ENCODE peak calls at places on chromosomes 2 and 18, in ten cellular contexts. One of them, this sample, is unnamed.

GRCh38 chr2:25378731-25379490 is 37.2 kb upstream of the DNMT3A start:
- DNase-seq in fibroblast of the aortic adventitia: no peak
- DNase-seq in HFFc6: peak
- DNase-seq in H9: peak
- DNase-seq in OCI-LY7: no peak
- DNase-seq in progenitor cell of endocrine pancreas: no peak
- DNase-seq in AG09309: no peak
- DNase-seq in WTC11: peak
- DNase-seq in PC-9: no peak
- DNase-seq in brain microvascular endothelial cell: no peak
- DNase-seq in this sample: no peak

GRCh38 chr2:66080136-66080535 is 354.8 kb upstream of the MEIS1 start:
- DNase-seq in fibroblast of the aortic adventitia: no peak
- DNase-seq in HFFc6: no peak
- DNase-seq in H9: no peak
- DNase-seq in OCI-LY7: no peak
- DNase-seq in progenitor cell of endocrine pancreas: no peak
- DNase-seq in AG09309: no peak
- DNase-seq in WTC11: no peak
- DNase-seq in PC-9: no peak
- DNase-seq in brain microvascular endothelial cell: no peak
- DNase-seq in this sample: no peak

GRCh38 chr2:111142101-111142500 is 21.4 kb downstream of the BCL2L11 start:
- DNase-seq in fibroblast of the aortic adventitia: no peak
- DNase-seq in HFFc6: no peak
- DNase-seq in H9: no peak
- DNase-seq in OCI-LY7: no peak
- DNase-seq in progenitor cell of endocrine pancreas: no peak
- DNase-seq in AG09309: no peak
- DNase-seq in WTC11: no peak
- DNase-seq in PC-9: peak
- DNase-seq in brain microvascular endothelial cell: no peak
- DNase-seq in this sample: no peak

GRCh38 chr2:137910641-137911040 is 53.6 kb upstream of the HNMT start:
- DNase-seq in fibroblast of the aortic adventitia: peak
- DNase-seq in HFFc6: peak
- DNase-seq in H9: no peak
- DNase-seq in OCI-LY7: peak
- DNase-seq in progenitor cell of endocrine pancreas: no peak
- DNase-seq in AG09309: no peak
- DNase-seq in WTC11: no peak
- DNase-seq in PC-9: no peak
- DNase-seq in brain microvascular endothelial cell: no peak
- DNase-seq in this sample: no peak

GRCh38 chr2:217338306-217338916 is 478.5 kb upstream of the TNP1 start:
- DNase-seq in fibroblast of the aortic adventitia: peak
- DNase-seq in HFFc6: peak
- DNase-seq in H9: no peak
- DNase-seq in OCI-LY7: no peak
- DNase-seq in progenitor cell of endocrine pancreas: no peak
- DNase-seq in AG09309: peak
- DNase-seq in WTC11: no peak
- DNase-seq in PC-9: peak
- DNase-seq in brain microvascular endothelial cell: no peak
- DNase-seq in this sample: no peak

GRCh38 chr2:197852127-197852526 is 47.7 kb downstream of the PLCL1 start:
- DNase-seq in fibroblast of the aortic adventitia: no peak
- DNase-seq in HFFc6: no peak
- DNase-seq in H9: no peak
- DNase-seq in OCI-LY7: no peak
- DNase-seq in progenitor cell of endocrine pancreas: no peak
- DNase-seq in AG09309: no peak
- DNase-seq in WTC11: no peak
- DNase-seq in PC-9: no peak
- DNase-seq in brain microvascular endothelial cell: no peak
- DNase-seq in this sample: no peak

GRCh38 chr2:223735659-223736244 is 101.6 kb downstream of the AP1S3 start:
- DNase-seq in fibroblast of the aortic adventitia: peak
- DNase-seq in HFFc6: peak
- DNase-seq in H9: no peak
- DNase-seq in OCI-LY7: no peak
- DNase-seq in progenitor cell of endocrine pancreas: no peak
- DNase-seq in AG09309: peak
- DNase-seq in WTC11: no peak
- DNase-seq in PC-9: peak
- DNase-seq in brain microvascular endothelial cell: peak
- DNase-seq in this sample: no peak

GRCh38 chr18:35042389-35043066 is 1.3 kb downstream of the MAPRE2 start:
- DNase-seq in fibroblast of the aortic adventitia: peak
- DNase-seq in HFFc6: no peak
- DNase-seq in H9: no peak
- DNase-seq in OCI-LY7: peak
- DNase-seq in progenitor cell of endocrine pancreas: no peak
- DNase-seq in AG09309: no peak
- DNase-seq in WTC11: no peak
- DNase-seq in PC-9: no peak
- DNase-seq in brain microvascular endothelial cell: no peak
- DNase-seq in this sample: no peak

DNA sequence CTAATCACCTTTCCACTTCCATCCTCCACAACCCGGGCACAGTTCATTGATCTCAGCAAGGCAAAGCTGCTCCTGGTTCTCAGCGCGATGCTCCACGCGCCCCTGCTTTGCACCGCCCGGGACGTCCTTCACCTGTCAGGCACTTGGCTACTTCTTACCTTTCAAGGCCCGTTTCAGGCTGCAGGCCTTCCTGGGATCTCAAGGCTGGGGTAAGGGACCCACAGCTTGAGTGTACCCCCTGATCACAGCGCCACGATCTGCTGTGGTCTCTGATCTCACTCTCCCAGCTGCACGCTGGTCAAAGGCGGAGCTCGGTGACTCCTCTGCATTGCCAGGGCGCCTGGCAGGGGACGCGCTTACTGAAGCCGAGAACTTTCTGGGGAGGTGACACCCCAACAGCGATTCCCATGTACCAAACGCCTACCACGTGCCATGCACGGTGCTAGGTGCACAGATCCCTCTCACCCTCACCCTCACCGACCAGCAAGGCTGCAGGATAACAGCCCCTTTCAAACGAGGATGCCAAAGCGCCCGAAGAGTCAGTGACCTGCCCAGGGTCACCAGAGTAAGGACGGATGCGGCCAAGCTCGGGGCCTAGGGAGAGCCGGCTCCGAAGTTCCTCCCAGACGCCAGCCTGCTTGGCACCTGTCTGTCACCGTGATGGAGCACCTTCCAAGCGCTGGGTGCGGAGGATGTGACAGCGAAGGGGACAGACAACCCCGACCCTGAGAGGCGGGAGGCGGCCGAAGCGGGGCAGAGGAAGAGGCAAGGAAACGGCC is 818 bp downstream of the ITGB1BP1 start:
- DNase-seq in fibroblast of the aortic adventitia: no peak
- DNase-seq in HFFc6: peak
- DNase-seq in H9: peak
- DNase-seq in OCI-LY7: peak
- DNase-seq in progenitor cell of endocrine pancreas: no peak
- DNase-seq in AG09309: no peak
- DNase-seq in WTC11: peak
- DNase-seq in PC-9: peak
- DNase-seq in brain microvascular endothelial cell: no peak
- DNase-seq in this sample: no peak
- TF ChIP-seq CTCF in fibroblast of the aortic adventitia: no peak
- TF ChIP-seq CTCF in HFFc6: no peak
- TF ChIP-seq CTCF in H9: no peak
- TF ChIP-seq CTCF in OCI-LY7: peak
- TF ChIP-seq CTCF in progenitor cell of endocrine pancreas: no peak
- TF ChIP-seq CTCF in AG09309: no peak
- TF ChIP-seq CTCF in WTC11: no peak
- TF ChIP-seq CTCF in PC-9: no peak
- TF ChIP-seq CTCF in brain microvascular endothelial cell: peak
- TF ChIP-seq CTCF in this sample: no peak

GRCh38 chr18:77056399-77057015 is 76.1 kb downstream of the MBP start:
- DNase-seq in fibroblast of the aortic adventitia: peak
- DNase-seq in HFFc6: no peak
- DNase-seq in H9: no peak
- DNase-seq in OCI-LY7: no peak
- DNase-seq in progenitor cell of endocrine pancreas: no peak
- DNase-seq in AG09309: no peak
- DNase-seq in WTC11: no peak
- DNase-seq in PC-9: peak
- DNase-seq in brain microvascular endothelial cell: no peak
- DNase-seq in this sample: no peak

GRCh38 chr18:77053616-77054287 is 78.8 kb downstream of the MBP start:
- DNase-seq in fibroblast of the aortic adventitia: no peak
- DNase-seq in HFFc6: no peak
- DNase-seq in H9: no peak
- DNase-seq in OCI-LY7: no peak
- DNase-seq in progenitor cell of endocrine pancreas: no peak
- DNase-seq in AG09309: no peak
- DNase-seq in WTC11: no peak
- DNase-seq in PC-9: no peak
- DNase-seq in brain microvascular endothelial cell: no peak
- DNase-seq in this sample: no peak

GRCh38 chr18:77055429-77056310 is 76.9 kb downstream of the MBP start:
- DNase-seq in fibroblast of the aortic adventitia: no peak
- DNase-seq in HFFc6: no peak
- DNase-seq in H9: no peak
- DNase-seq in OCI-LY7: peak
- DNase-seq in progenitor cell of endocrine pancreas: no peak
- DNase-seq in AG09309: no peak
- DNase-seq in WTC11: no peak
- DNase-seq in PC-9: no peak
- DNase-seq in brain microvascular endothelial cell: no peak
- DNase-seq in this sample: no peak

GRCh38 chr18:77054288-77054605 is 78.3 kb downstream of the MBP start:
- DNase-seq in fibroblast of the aortic adventitia: no peak
- DNase-seq in HFFc6: no peak
- DNase-seq in H9: no peak
- DNase-seq in OCI-LY7: peak
- DNase-seq in progenitor cell of endocrine pancreas: no peak
- DNase-seq in AG09309: no peak
- DNase-seq in WTC11: no peak
- DNase-seq in PC-9: no peak
- DNase-seq in brain microvascular endothelial cell: no peak
- DNase-seq in this sample: no peak

DNA sequence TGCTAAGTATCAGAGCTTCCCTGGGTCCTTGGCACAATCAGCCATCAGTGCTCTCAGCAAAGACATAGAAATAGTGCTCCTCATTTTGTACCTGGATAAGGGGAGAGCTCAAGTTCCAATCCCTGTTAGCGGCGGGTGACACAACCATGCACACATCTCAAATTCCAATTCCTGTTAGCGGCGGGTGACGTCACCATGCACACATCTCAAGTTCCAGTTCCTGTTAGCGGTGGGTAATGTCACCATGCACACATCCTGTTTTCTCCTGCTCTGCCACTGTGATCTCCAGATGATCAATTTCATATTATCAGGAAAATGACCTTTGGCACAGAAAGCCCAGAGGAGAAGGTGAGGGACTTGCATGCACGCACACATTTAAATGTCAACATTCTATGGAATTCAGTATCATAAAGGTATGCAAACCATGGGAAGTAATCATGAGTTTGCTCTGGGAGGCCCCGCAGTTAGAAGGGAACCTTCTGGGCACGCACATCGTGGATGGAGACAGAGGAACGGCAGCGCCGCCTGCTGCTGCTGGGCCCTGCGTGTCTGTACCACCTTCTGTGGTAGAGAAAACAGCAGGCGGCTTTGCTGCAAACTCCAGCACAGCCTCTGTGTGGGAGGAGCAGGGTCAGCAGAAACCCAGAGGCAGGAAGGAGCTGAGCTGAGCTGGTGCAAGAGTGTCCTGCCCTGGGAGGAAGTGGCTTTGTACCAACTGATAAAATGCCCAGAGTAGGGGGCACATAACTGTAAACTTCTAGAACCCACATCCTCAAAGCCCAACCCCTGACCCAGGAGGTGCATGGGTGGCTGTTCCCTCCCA is 77.8 kb downstream of the MBP start:
- DNase-seq in fibroblast of the aortic adventitia: peak
- DNase-seq in HFFc6: peak
- DNase-seq in H9: peak
- DNase-seq in OCI-LY7: peak
- DNase-seq in progenitor cell of endocrine pancreas: peak
- DNase-seq in AG09309: no peak
- DNase-seq in WTC11: peak
- DNase-seq in PC-9: peak
- DNase-seq in brain microvascular endothelial cell: peak
- DNase-seq in this sample: no peak
- TF ChIP-seq CTCF in fibroblast of the aortic adventitia: peak
- TF ChIP-seq CTCF in HFFc6: peak
- TF ChIP-seq CTCF in H9: peak
- TF ChIP-seq CTCF in OCI-LY7: peak
- TF ChIP-seq CTCF in progenitor cell of endocrine pancreas: peak
- TF ChIP-seq CTCF in AG09309: peak
- TF ChIP-seq CTCF in WTC11: no peak
- TF ChIP-seq CTCF in PC-9: peak
- TF ChIP-seq CTCF in brain microvascular endothelial cell: peak
- TF ChIP-seq CTCF in this sample: peak

DNA sequence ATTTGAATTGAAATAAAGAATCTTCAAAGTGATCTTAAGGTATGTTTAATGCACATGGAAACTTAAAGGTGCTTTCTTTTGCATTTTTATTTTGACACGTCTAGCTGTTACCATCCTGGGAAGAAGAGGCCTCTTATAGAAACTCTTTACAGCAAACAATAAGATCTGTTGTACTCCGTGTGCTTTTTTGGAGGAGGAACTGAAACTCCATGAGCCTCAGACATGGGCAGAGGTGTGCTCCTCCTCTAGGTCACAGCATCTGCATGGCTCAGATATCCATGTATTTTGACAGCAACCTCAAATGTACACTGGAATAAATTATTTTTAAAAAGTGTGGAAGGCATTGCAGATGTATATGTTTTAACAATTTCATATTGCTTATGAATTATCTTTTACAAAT is 783.3 kb upstream of the SALL3 start:
- DNase-seq in fibroblast of the aortic adventitia: no peak
- DNase-seq in HFFc6: no peak
- DNase-seq in H9: no peak
- DNase-seq in OCI-LY7: no peak
- DNase-seq in progenitor cell of endocrine pancreas: no peak
- DNase-seq in AG09309: no peak
- DNase-seq in WTC11: no peak
- DNase-seq in PC-9: no peak
- DNase-seq in brain microvascular endothelial cell: no peak
- DNase-seq in this sample: no peak
- TF ChIP-seq CTCF in fibroblast of the aortic adventitia: no peak
- TF ChIP-seq CTCF in HFFc6: no peak
- TF ChIP-seq CTCF in H9: no peak
- TF ChIP-seq CTCF in OCI-LY7: no peak
- TF ChIP-seq CTCF in progenitor cell of endocrine pancreas: no peak
- TF ChIP-seq CTCF in AG09309: no peak
- TF ChIP-seq CTCF in WTC11: no peak
- TF ChIP-seq CTCF in PC-9: no peak
- TF ChIP-seq CTCF in brain microvascular endothelial cell: no peak
- TF ChIP-seq CTCF in this sample: no peak

DNA sequence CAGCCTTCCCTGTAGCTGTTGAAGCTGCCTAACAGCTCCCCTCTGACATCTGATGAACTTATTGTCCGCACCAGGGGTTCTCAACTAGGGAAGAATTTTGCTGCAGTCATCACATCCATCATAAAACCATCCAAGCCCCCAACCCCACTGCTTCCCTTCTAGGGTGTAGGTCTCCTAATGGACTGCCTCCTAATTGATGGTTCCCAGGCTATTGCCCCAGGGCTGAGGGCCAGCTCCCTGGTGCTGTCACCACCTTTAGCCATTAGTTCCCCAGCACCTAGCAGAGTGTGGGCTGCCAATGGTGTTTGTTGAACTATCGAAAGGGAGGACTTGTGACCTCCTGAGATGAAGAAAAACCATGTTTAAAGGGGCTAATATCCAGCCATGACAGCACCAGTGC is 125.9 kb downstream of the NCKAP5 start:
- DNase-seq in fibroblast of the aortic adventitia: no peak
- DNase-seq in HFFc6: no peak
- DNase-seq in H9: no peak
- DNase-seq in OCI-LY7: no peak
- DNase-seq in progenitor cell of endocrine pancreas: no peak
- DNase-seq in AG09309: no peak
- DNase-seq in WTC11: no peak
- DNase-seq in PC-9: no peak
- DNase-seq in brain microvascular endothelial cell: no peak
- DNase-seq in this sample: no peak
- TF ChIP-seq CTCF in fibroblast of the aortic adventitia: no peak
- TF ChIP-seq CTCF in HFFc6: no peak
- TF ChIP-seq CTCF in H9: no peak
- TF ChIP-seq CTCF in OCI-LY7: no peak
- TF ChIP-seq CTCF in progenitor cell of endocrine pancreas: no peak
- TF ChIP-seq CTCF in AG09309: no peak
- TF ChIP-seq CTCF in WTC11: no peak
- TF ChIP-seq CTCF in PC-9: no peak
- TF ChIP-seq CTCF in brain microvascular endothelial cell: no peak
- TF ChIP-seq CTCF in this sample: no peak

This sample was measured in type B pancreatic cell.